ENCODE peak calls at places on chromosome 19, in six cellular contexts. C, N, J, Q, P and W are unnamed samples.

GRCh38 chr19:35545855-35546381 is 492 bp downstream of the TMEM147 start:
- DNase-seq in Q (peak), C (no peak), N (peak), P (peak), J (peak), W (peak)

GRCh38 chr19:5138606-5139594 is 170.0 kb downstream of the KDM4B start:
- DNase-seq in N (peak), P (no peak), Q (peak), C (peak), J (peak), W (peak)

GRCh38 chr19:13574933-13575332 is 68.7 kb upstream of the CACNA1A start:
- DNase-seq in J (peak), Q (peak), C (no peak), P (peak), N (no peak), W (no peak)

GRCh38 chr19:55508120-55508519 is 19.9 kb downstream of the SSC5D start:
- DNase-seq in Q (no peak), J (no peak), P (no peak), N (no peak), C (no peak), W (no peak)

GRCh38 chr19:28828276-28828870 is 384.6 kb downstream of the UQCRFS1 start:
- DNase-seq in N (no peak), Q (no peak), C (no peak), J (no peak), P (no peak), W (no peak)

GRCh38 chr19:4639531-4640246 is 373 bp downstream of the TNFAIP8L1 start:
- DNase-seq in C (no peak), J (no peak), P (no peak), Q (no peak), N (no peak), W (no peak)

GRCh38 chr19:30053558-30053957 is 111.5 kb downstream of the URI1 start:
- DNase-seq in P (no peak), C (no peak), J (no peak), N (no peak), Q (no peak), W (no peak)

GRCh38 chr19:3618144-3618810 is 8.3 kb downstream of the CACTIN start:
- DNase-seq in P (peak), Q (peak), N (no peak), C (peak), J (peak), W (peak)

GRCh38 chr19:23699521-23699860 is 12.5 kb upstream of the ZNF675 start:
- DNase-seq in Q (peak), P (peak), J (no peak), N (no peak), C (no peak), W (no peak)

GRCh38 chr19:10461047-10461949 is 41.0 kb downstream of the PDE4A start:
- DNase-seq in C (peak), N (peak), Q (peak), P (peak), J (peak), W (peak)

GRCh38 chr19:34128558-34129250 is 43.6 kb upstream of the LSM14A start:
- DNase-seq in C (no peak), P (no peak), J (no peak), Q (no peak), N (no peak), W (no peak)

GRCh38 chr19:54570316-54570715 is 3.3 kb upstream of the LILRA2 start:
- DNase-seq in J (no peak), Q (no peak), N (no peak), P (no peak), C (no peak), W (no peak)

GRCh38 chr19:41194157-41194552 is 1.1 kb downstream of the CYP2S1 start:
- DNase-seq in Q (no peak), P (no peak), N (no peak), J (no peak), C (no peak), W (no peak)

GRCh38 chr19:49148784-49149651 is 6.2 kb downstream of the HRC start:
- DNase-seq in P (peak), C (peak), N (peak), Q (peak), J (peak), W (peak)

GRCh38 chr19:17766543-17767131 is 15.4 kb downstream of the FCHO1 start:
- DNase-seq in Q (peak), J (peak), C (peak), P (peak), N (no peak), W (no peak)

GRCh38 chr19:31991984-31992655 is 353.3 kb upstream of the ZNF507 start:
- DNase-seq in C (no peak), J (no peak), N (no peak), Q (no peak), P (no peak), W (no peak)

GRCh38 chr19:14440049-14440448 is 6.9 kb downstream of the PKN1 start:
- DNase-seq in J (no peak), P (no peak), N (peak), C (no peak), Q (no peak), W (peak)

GRCh38 chr19:37979547-37980082 is 72.6 kb downstream of the SIPA1L3 start:
- DNase-seq in Q (no peak), P (no peak), C (no peak), J (no peak), N (no peak), W (no peak)

GRCh38 chr19:55857974-55858373 is 21.6 kb downstream of the NLRP4 start:
- DNase-seq in C (no peak), J (no peak), N (no peak), P (no peak), Q (no peak), W (no peak)

GRCh38 chr19:35773020-35773809 is 2.1 kb upstream of the ARHGAP33 start:
- DNase-seq in P (no peak), J (peak), C (no peak), N (no peak), Q (no peak), W (no peak)

GRCh38 chr19:2312819-2313501 is 5.0 kb upstream of the LINGO3 start:
- DNase-seq in J (no peak), C (no peak), Q (no peak), N (no peak), P (peak), W (no peak)

GRCh38 chr19:639251-640155 is at the start of gene FGF22:
- DNase-seq in N (peak), C (peak), J (peak), Q (peak), P (peak), W (peak)

GRCh38 chr19:10514211-10515145 is 2.8 kb downstream of the S1PR5 start:
- DNase-seq in Q (no peak), P (peak), C (no peak), N (no peak), J (no peak), W (no peak)

GRCh38 chr19:5563941-5564612 is 3.7 kb downstream of the TINCR start:
- DNase-seq in J (peak), N (no peak), Q (peak), P (no peak), C (no peak), W (no peak)

GRCh38 chr19:29467824-29468401 is 57.9 kb upstream of the VSTM2B start:
- DNase-seq in C (no peak), J (peak), Q (peak), N (no peak), P (peak), W (no peak)

GRCh38 chr19:18416778-18417249 is 2.4 kb upstream of the SSBP4 start:
- DNase-seq in C (peak), Q (peak), J (peak), N (peak), P (peak), W (no peak)

GRCh38 chr19:5539431-5539833 is 28.3 kb downstream of the TINCR start:
- DNase-seq in N (no peak), Q (no peak), C (no peak), P (peak), J (no peak), W (no peak)

GRCh38 chr19:54421521-54421920 is 6.3 kb downstream of the TTYH1 start:
- DNase-seq in C (no peak), Q (no peak), N (no peak), P (no peak), J (no peak), W (no peak)

GRCh38 chr19:39351537-39352037 is 9.4 kb downstream of the SAMD4B start:
- DNase-seq in J (peak), N (peak), C (peak), Q (no peak), P (no peak), W (peak)

GRCh38 chr19:1308718-1309117 is 23.0 kb downstream of the EFNA2 start:
- DNase-seq in P (no peak), J (no peak), N (no peak), Q (no peak), C (no peak), W (no peak)

GRCh38 chr19:610801-611505 is 21.3 kb downstream of the HCN2 start:
- DNase-seq in P (no peak), J (no peak), N (peak), Q (no peak), C (peak), W (peak)

GRCh38 chr19:51479531-51480331 is 1.4 kb downstream of the CEACAM18 start:
- DNase-seq in J (no peak), N (no peak), P (no peak), C (no peak), Q (peak), W (no peak)

GRCh38 chr19:43524922-43525835 is 1.8 kb downstream of the ETHE1 start:
- DNase-seq in P (peak), Q (peak), J (peak), N (no peak), C (peak), W (no peak)

GRCh38 chr19:7833225-7834156 is 3.5 kb downstream of the EVI5L start:
- DNase-seq in N (no peak), Q (peak), C (peak), P (no peak), J (no peak), W (no peak)

GRCh38 chr19:7870571-7871279 is 3.5 kb downstream of the PRR36 start:
- DNase-seq in C (peak), N (peak), P (peak), Q (peak), J (peak), W (no peak)

GRCh38 chr19:3619631-3620012 is 7.0 kb downstream of the CACTIN start:
- DNase-seq in C (no peak), P (no peak), Q (no peak), N (no peak), J (no peak), W (no peak)

GRCh38 chr19:56837892-56838679 is 2.4 kb downstream of the PEG3 start:
- DNase-seq in J (peak), P (no peak), N (no peak), Q (peak), C (peak), W (no peak)